ENCODE peak calls at places on chromosome 2, in eight cellular contexts. H is stomach; B is upper lobe of right lung; E is DND-41; I is CD8-positive, alpha-beta memory T cell; Z is NB4; R is A549; F is right atrium auricular region. J is an unnamed sample.

GRCh38 chr2:158894078-158894477 is 74.4 kb upstream of the TANC1 start:
- DNase-seq in R (no peak), I (no peak), Z (no peak), H (no peak), F (no peak), E (no peak), B (no peak), J (no peak)

GRCh38 chr2:10228611-10229365 is 73.9 kb upstream of the HPCAL1 start:
- DNase-seq in R (no peak), E (no peak), B (peak; percentile 45), F (no peak), Z (no peak), I (no peak), H (peak; percentile 85), J (no peak)

GRCh38 chr2:96399342-96400048 is 63.9 kb downstream of the NCAPH start:
- DNase-seq in H (no peak), F (peak; percentile 28), B (peak; percentile 42), Z (no peak), R (no peak), E (no peak), I (no peak), J (no peak)

GRCh38 chr2:237858294-237859081 is 935 bp upstream of the RAMP1 start:
- DNase-seq in B (peak; percentile 72), H (peak; percentile 69), I (no peak), Z (peak; percentile 74), R (peak; percentile 72), F (no peak), E (peak; percentile 37), J (peak; percentile 38)

GRCh38 chr2:50143822-50144575 is 887.9 kb downstream of the NRXN1 start:
- DNase-seq in I (no peak), H (no peak), F (no peak), R (peak; percentile 57), Z (peak; percentile 57), B (no peak), E (peak; percentile 9), J (peak; percentile 13)

GRCh38 chr2:12602661-12603060 is 114.1 kb upstream of the TRIB2 start:
- DNase-seq in I (no peak), H (no peak), R (no peak), B (no peak), F (no peak), E (no peak), Z (no peak), J (no peak)

GRCh38 chr2:183164111-183165015 is 40.1 kb downstream of the NUP35 start:
- DNase-seq in H (no peak), F (no peak), E (no peak), Z (no peak), R (no peak), I (no peak), B (no peak), J (no peak)

GRCh38 chr2:72145658-72146329 is 1.9 kb downstream of the CYP26B1 start:
- DNase-seq in F (peak; percentile 50), E (no peak), R (no peak), Z (no peak), H (no peak), B (peak; percentile 20), I (no peak), J (no peak)

GRCh38 chr2:105592288-105592687 is 152.4 kb upstream of the NCK2 start:
- DNase-seq in I (no peak), F (no peak), R (no peak), E (no peak), Z (no peak), B (no peak), H (no peak), J (no peak)

GRCh38 chr2:38076710-38077430 is 919 bp upstream of the CYP1B1 start:
- DNase-seq in E (no peak), Z (peak; percentile 95), I (no peak), F (peak; percentile 85), R (peak; percentile 93), H (peak; percentile 70), B (peak; percentile 95), J (no peak)

GRCh38 chr2:138536740-138537139 is 35.2 kb downstream of the SPOPL start:
- DNase-seq in Z (no peak), H (no peak), B (no peak), E (no peak), I (no peak), R (no peak), F (no peak), J (no peak)

GRCh38 chr2:11483806-11484147 is 17.8 kb upstream of the E2F6 start:
- DNase-seq in H (no peak), B (no peak), R (no peak), I (no peak), E (no peak), Z (no peak), F (no peak), J (no peak)
- H3K4me3 ChIP-seq in H (no peak overlapping the region), B (no peak overlapping the region), R (peak overlapping the region; percentile 73), I (no peak overlapping the region), E (no peak overlapping the region), Z (no peak overlapping the region), F (no peak overlapping the region), J (no peak overlapping the region)

DNA sequence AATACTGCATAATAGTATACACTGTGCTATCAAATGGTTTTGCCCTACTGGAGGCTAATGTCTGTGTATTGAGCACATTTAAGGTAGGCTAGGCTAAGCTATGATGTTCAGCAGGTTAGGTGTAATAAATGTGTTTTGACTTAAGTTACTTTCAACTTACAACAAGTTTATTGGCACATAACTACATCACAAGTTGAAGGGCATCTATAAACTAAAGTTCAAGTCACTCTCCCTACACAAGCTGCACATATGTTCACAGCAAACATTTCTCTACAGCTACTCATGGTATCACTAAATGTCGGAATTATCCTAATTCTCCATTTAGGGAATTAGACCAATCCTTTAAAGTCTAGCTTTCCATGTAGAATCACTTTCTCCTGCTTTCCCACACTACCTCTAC is 11.4 kb downstream of the ARL5A start:
- DNase-seq in E (no peak), B (no peak), R (no peak), Z (no peak), I (no peak), F (no peak), H (no peak), J (no peak)
- H3K4me3 ChIP-seq in E (no peak overlapping the region), B (no peak overlapping the region), R (no peak overlapping the region), Z (no peak overlapping the region), I (no peak overlapping the region), F (no peak overlapping the region), H (no peak overlapping the region), J (no peak overlapping the region)

GRCh38 chr2:209933499-209934458 is 68.7 kb upstream of the RPE start:
- DNase-seq in Z (no peak), B (no peak), E (no peak), I (no peak), R (no peak), F (no peak), H (peak; percentile 40), J (no peak)
- H3K4me3 ChIP-seq in Z (no peak overlapping the region), B (no peak overlapping the region), E (no peak overlapping the region), I (no peak overlapping the region), R (no peak overlapping the region), F (no peak overlapping the region), H (no peak overlapping the region), J (no peak overlapping the region)

GRCh38 chr2:204608261-204608660 is 63.0 kb downstream of the PARD3B start:
- DNase-seq in E (no peak), B (no peak), Z (no peak), R (no peak), I (no peak), F (no peak), H (no peak), J (no peak)
- H3K4me3 ChIP-seq in E (no peak overlapping the region), B (no peak overlapping the region), Z (no peak overlapping the region), R (no peak overlapping the region), I (no peak overlapping the region), F (no peak overlapping the region), H (no peak overlapping the region), J (no peak overlapping the region)

GRCh38 chr2:173513117-173513516 is 158.4 kb downstream of the CDCA7 start:
- DNase-seq in I (no peak), H (no peak), R (no peak), F (no peak), E (no peak), B (no peak), Z (no peak), J (no peak)

GRCh38 chr2:173511357-173511756 is 156.7 kb downstream of the CDCA7 start:
- DNase-seq in R (no peak), B (no peak), I (no peak), H (no peak), E (no peak), Z (no peak), F (no peak), J (no peak)

GRCh38 chr2:173511942-173512341 is 157.3 kb downstream of the CDCA7 start:
- DNase-seq in I (no peak), R (no peak), Z (no peak), E (no peak), F (no peak), B (no peak), H (no peak), J (no peak)
- H3K4me3 ChIP-seq in I (no peak overlapping the region), R (no peak overlapping the region), Z (no peak overlapping the region), E (no peak overlapping the region), F (no peak overlapping the region), B (no peak overlapping the region), H (no peak overlapping the region), J (no peak overlapping the region)

DNA sequence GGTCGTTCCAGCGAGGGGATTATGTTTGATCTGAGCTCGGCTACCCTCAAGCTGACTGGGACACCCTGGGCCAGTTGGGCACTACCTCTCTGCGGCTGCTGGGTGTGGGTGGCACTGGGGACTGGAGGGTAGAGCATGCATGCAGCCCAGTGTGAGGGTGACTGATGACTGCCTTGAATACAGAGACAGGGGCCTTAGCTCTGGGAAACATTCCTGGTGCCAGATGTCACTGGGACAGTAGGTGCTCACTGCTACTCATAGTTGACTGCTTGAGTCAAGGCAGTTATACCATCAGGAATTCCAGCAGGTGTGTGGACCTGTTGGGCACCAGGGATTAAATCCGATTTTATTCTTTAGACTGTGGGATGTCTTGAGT is 33.6 kb upstream of the ATP6V1B1 start:
- DNase-seq in E (no peak), B (no peak), F (peak; percentile 54), Z (no peak), I (no peak), H (no peak), R (no peak), J (no peak)
- H3K4me3 ChIP-seq in E (no peak overlapping the region), B (peak overlapping the region; percentile 57), F (no peak overlapping the region), Z (no peak overlapping the region), I (no peak overlapping the region), H (peak overlapping the region; percentile 50), R (peak overlapping the region; percentile 79), J (no peak overlapping the region)

GRCh38 chr2:46351388-46352141 is 54.4 kb downstream of the EPAS1 start:
- DNase-seq in F (no peak), H (peak; percentile 49), E (peak; percentile 92), Z (no peak), R (no peak), B (no peak), I (peak; percentile 24), J (peak; percentile 76)
- H3K4me3 ChIP-seq in F (no peak overlapping the region), H (no peak overlapping the region), E (peak overlapping the region; percentile 55), Z (no peak overlapping the region), R (no peak overlapping the region), B (peak overlapping the region; percentile 6), I (peak overlapping the region; percentile 48), J (peak overlapping the region; percentile 5)

GRCh38 chr2:36358317-36358659 is 2.7 kb downstream of the CRIM1 start:
- DNase-seq in R (no peak), H (no peak), Z (no peak), F (no peak), I (no peak), B (no peak), E (no peak), J (no peak)
- H3K4me3 ChIP-seq in R (peak overlapping the region; percentile 90), H (peak overlapping the region; percentile 89), Z (no peak overlapping the region), F (peak overlapping the region; percentile 62), I (no peak overlapping the region), B (peak overlapping the region; percentile 87), E (no peak overlapping the region), J (no peak overlapping the region)

J was measured in CD4-positive, alpha-beta memory T cell.